ENCODE peak calls at places on chromosomes 1 and 21, in ten cellular contexts. One of them, this sample, is unnamed.

GRCh38 chr1:101198842-101199636 is 37.8 kb upstream of the S1PR1 start:
- DNase-seq in COR-L47: no peak
- DNase-seq in T-helper 2 cell: no peak
- DNase-seq in foreskin fibroblast: no peak
- DNase-seq in fibroblast of gingiva: no peak
- DNase-seq in adrenal gland: no peak
- DNase-seq in activated CD8-positive, alpha-beta T cell treated with anti-CD3 and anti-CD28 coated beads, Interleukin-2, amount 10 ng/mL, durations not matched to agents 7 days and 5 days: peak; percentile 44
- DNase-seq in sciatic nerve: no peak
- DNase-seq in germinal center: no peak
- DNase-seq in HEK293T: no peak
- DNase-seq in this sample: no peak

GRCh38 chr21:25907573-25908275 is 173.0 kb downstream of the GABPA start:
- DNase-seq in foreskin fibroblast: no peak
- DNase-seq in T-helper 2 cell: no peak
- DNase-seq in sciatic nerve: no peak
- DNase-seq in adrenal gland: peak; percentile 49
- DNase-seq in HEK293T: no peak
- DNase-seq in fibroblast of gingiva: no peak
- DNase-seq in germinal center: no peak
- DNase-seq in COR-L47: no peak
- DNase-seq in activated CD8-positive, alpha-beta T cell treated with anti-CD3 and anti-CD28 coated beads, Interleukin-2, amount 10 ng/mL, durations not matched to agents 7 days and 5 days: no peak
- DNase-seq in this sample: peak; percentile 30

GRCh38 chr1:109726007-109726406 is 14.0 kb downstream of the GSTM5 start:
- DNase-seq in fibroblast of gingiva: no peak
- DNase-seq in activated CD8-positive, alpha-beta T cell treated with anti-CD3 and anti-CD28 coated beads, Interleukin-2, amount 10 ng/mL, durations not matched to agents 7 days and 5 days: no peak
- DNase-seq in foreskin fibroblast: peak; percentile 6
- DNase-seq in germinal center: no peak
- DNase-seq in adrenal gland: no peak
- DNase-seq in HEK293T: no peak
- DNase-seq in sciatic nerve: no peak
- DNase-seq in COR-L47: no peak
- DNase-seq in T-helper 2 cell: no peak
- DNase-seq in this sample: no peak

GRCh38 chr1:173205146-173206051 is 1.7 kb downstream of the TNFSF4 start:
- DNase-seq in adrenal gland: peak; percentile 71
- DNase-seq in sciatic nerve: no peak
- DNase-seq in HEK293T: no peak
- DNase-seq in foreskin fibroblast: peak; percentile 82
- DNase-seq in COR-L47: no peak
- DNase-seq in germinal center: no peak
- DNase-seq in activated CD8-positive, alpha-beta T cell treated with anti-CD3 and anti-CD28 coated beads, Interleukin-2, amount 10 ng/mL, durations not matched to agents 7 days and 5 days: peak; percentile 60
- DNase-seq in T-helper 2 cell: no peak
- DNase-seq in fibroblast of gingiva: peak; percentile 51
- DNase-seq in this sample: no peak

GRCh38 chr21:36776981-36777617 is 78.2 kb downstream of the SIM2 start:
- DNase-seq in foreskin fibroblast: no peak
- DNase-seq in T-helper 2 cell: no peak
- DNase-seq in COR-L47: no peak
- DNase-seq in adrenal gland: no peak
- DNase-seq in sciatic nerve: no peak
- DNase-seq in activated CD8-positive, alpha-beta T cell treated with anti-CD3 and anti-CD28 coated beads, Interleukin-2, amount 10 ng/mL, durations not matched to agents 7 days and 5 days: no peak
- DNase-seq in fibroblast of gingiva: no peak
- DNase-seq in germinal center: no peak
- DNase-seq in HEK293T: no peak
- DNase-seq in this sample: peak; percentile 46

GRCh38 chr1:146007048-146007784 is 10.8 kb upstream of the TXNIP start:
- DNase-seq in germinal center: peak; percentile 84
- DNase-seq in adrenal gland: peak; percentile 81
- DNase-seq in HEK293T: peak; percentile 65
- DNase-seq in COR-L47: peak; percentile 79
- DNase-seq in fibroblast of gingiva: peak; percentile 86
- DNase-seq in foreskin fibroblast: peak; percentile 86
- DNase-seq in activated CD8-positive, alpha-beta T cell treated with anti-CD3 and anti-CD28 coated beads, Interleukin-2, amount 10 ng/mL, durations not matched to agents 7 days and 5 days: peak; percentile 88
- DNase-seq in sciatic nerve: peak; percentile 76
- DNase-seq in T-helper 2 cell: no peak
- DNase-seq in this sample: peak; percentile 49

GRCh38 chr21:26297856-26298255 is 127.3 kb upstream of the APP start:
- DNase-seq in COR-L47: no peak
- DNase-seq in HEK293T: no peak
- DNase-seq in adrenal gland: no peak
- DNase-seq in fibroblast of gingiva: peak; percentile 24
- DNase-seq in T-helper 2 cell: no peak
- DNase-seq in germinal center: no peak
- DNase-seq in foreskin fibroblast: peak; percentile 8
- DNase-seq in activated CD8-positive, alpha-beta T cell treated with anti-CD3 and anti-CD28 coated beads, Interleukin-2, amount 10 ng/mL, durations not matched to agents 7 days and 5 days: no peak
- DNase-seq in sciatic nerve: no peak
- DNase-seq in this sample: no peak

GRCh38 chr1:169484683-169485426 is 889 bp downstream of the SLC19A2 start:
- DNase-seq in activated CD8-positive, alpha-beta T cell treated with anti-CD3 and anti-CD28 coated beads, Interleukin-2, amount 10 ng/mL, durations not matched to agents 7 days and 5 days: peak; percentile 54
- DNase-seq in adrenal gland: peak; percentile 84
- DNase-seq in HEK293T: peak; percentile 43
- DNase-seq in fibroblast of gingiva: peak; percentile 80
- DNase-seq in foreskin fibroblast: peak; percentile 82
- DNase-seq in COR-L47: peak; percentile 50
- DNase-seq in sciatic nerve: peak; percentile 69
- DNase-seq in T-helper 2 cell: no peak
- DNase-seq in germinal center: peak; percentile 32
- DNase-seq in this sample: peak; percentile 62

GRCh38 chr21:39837861-39838359 is 29.3 kb upstream of the PCP4 start:
- DNase-seq in activated CD8-positive, alpha-beta T cell treated with anti-CD3 and anti-CD28 coated beads, Interleukin-2, amount 10 ng/mL, durations not matched to agents 7 days and 5 days: no peak
- DNase-seq in adrenal gland: no peak
- DNase-seq in sciatic nerve: no peak
- DNase-seq in COR-L47: no peak
- DNase-seq in fibroblast of gingiva: no peak
- DNase-seq in HEK293T: no peak
- DNase-seq in foreskin fibroblast: no peak
- DNase-seq in T-helper 2 cell: no peak
- DNase-seq in germinal center: no peak
- DNase-seq in this sample: no peak

GRCh38 chr1:228373681-228374571 is 32.7 kb downstream of the TRIM11 start:
- DNase-seq in sciatic nerve: peak; percentile 64
- DNase-seq in COR-L47: no peak
- DNase-seq in activated CD8-positive, alpha-beta T cell treated with anti-CD3 and anti-CD28 coated beads, Interleukin-2, amount 10 ng/mL, durations not matched to agents 7 days and 5 days: no peak
- DNase-seq in fibroblast of gingiva: no peak
- DNase-seq in adrenal gland: peak; percentile 13
- DNase-seq in germinal center: no peak
- DNase-seq in T-helper 2 cell: no peak
- DNase-seq in foreskin fibroblast: no peak
- DNase-seq in HEK293T: no peak
- DNase-seq in this sample: no peak

GRCh38 chr1:181391297-181391905 is 91.9 kb upstream of the CACNA1E start:
- DNase-seq in germinal center: no peak
- DNase-seq in activated CD8-positive, alpha-beta T cell treated with anti-CD3 and anti-CD28 coated beads, Interleukin-2, amount 10 ng/mL, durations not matched to agents 7 days and 5 days: no peak
- DNase-seq in HEK293T: peak; percentile 51
- DNase-seq in sciatic nerve: no peak
- DNase-seq in adrenal gland: no peak
- DNase-seq in T-helper 2 cell: no peak
- DNase-seq in COR-L47: peak; percentile 50
- DNase-seq in foreskin fibroblast: no peak
- DNase-seq in fibroblast of gingiva: no peak
- DNase-seq in this sample: peak; percentile 75

GRCh38 chr1:8427493-8427892 is 109.6 kb downstream of the SLC45A1 start:
- DNase-seq in sciatic nerve: no peak
- DNase-seq in fibroblast of gingiva: no peak
- DNase-seq in activated CD8-positive, alpha-beta T cell treated with anti-CD3 and anti-CD28 coated beads, Interleukin-2, amount 10 ng/mL, durations not matched to agents 7 days and 5 days: peak; percentile 76
- DNase-seq in germinal center: peak; percentile 62
- DNase-seq in adrenal gland: no peak
- DNase-seq in COR-L47: no peak
- DNase-seq in foreskin fibroblast: no peak
- DNase-seq in HEK293T: no peak
- DNase-seq in T-helper 2 cell: no peak
- DNase-seq in this sample: no peak

GRCh38 chr1:209858561-209859103 is 30.9 kb downstream of the UTP25 start:
- DNase-seq in T-helper 2 cell: no peak
- DNase-seq in adrenal gland: no peak
- DNase-seq in activated CD8-positive, alpha-beta T cell treated with anti-CD3 and anti-CD28 coated beads, Interleukin-2, amount 10 ng/mL, durations not matched to agents 7 days and 5 days: no peak
- DNase-seq in fibroblast of gingiva: no peak
- DNase-seq in COR-L47: no peak
- DNase-seq in HEK293T: no peak
- DNase-seq in foreskin fibroblast: no peak
- DNase-seq in sciatic nerve: no peak
- DNase-seq in germinal center: no peak
- DNase-seq in this sample: no peak

GRCh38 chr21:35974801-35975200 is 85.5 kb downstream of the SETD4 start:
- DNase-seq in germinal center: no peak
- DNase-seq in adrenal gland: no peak
- DNase-seq in HEK293T: no peak
- DNase-seq in COR-L47: peak; percentile 88
- DNase-seq in T-helper 2 cell: no peak
- DNase-seq in foreskin fibroblast: no peak
- DNase-seq in sciatic nerve: no peak
- DNase-seq in fibroblast of gingiva: no peak
- DNase-seq in activated CD8-positive, alpha-beta T cell treated with anti-CD3 and anti-CD28 coated beads, Interleukin-2, amount 10 ng/mL, durations not matched to agents 7 days and 5 days: no peak
- DNase-seq in this sample: no peak

GRCh38 chr1:184757891-184758290 is 3.2 kb upstream of the EDEM3 start:
- DNase-seq in sciatic nerve: no peak
- DNase-seq in activated CD8-positive, alpha-beta T cell treated with anti-CD3 and anti-CD28 coated beads, Interleukin-2, amount 10 ng/mL, durations not matched to agents 7 days and 5 days: no peak
- DNase-seq in fibroblast of gingiva: no peak
- DNase-seq in adrenal gland: no peak
- DNase-seq in COR-L47: no peak
- DNase-seq in T-helper 2 cell: no peak
- DNase-seq in foreskin fibroblast: no peak
- DNase-seq in germinal center: no peak
- DNase-seq in HEK293T: no peak
- DNase-seq in this sample: no peak

GRCh38 chr1:24827737-24828136 is 82.5 kb downstream of the CLIC4 start:
- DNase-seq in sciatic nerve: no peak
- DNase-seq in COR-L47: no peak
- DNase-seq in T-helper 2 cell: no peak
- DNase-seq in fibroblast of gingiva: peak; percentile 78
- DNase-seq in HEK293T: no peak
- DNase-seq in activated CD8-positive, alpha-beta T cell treated with anti-CD3 and anti-CD28 coated beads, Interleukin-2, amount 10 ng/mL, durations not matched to agents 7 days and 5 days: no peak
- DNase-seq in foreskin fibroblast: no peak
- DNase-seq in germinal center: no peak
- DNase-seq in adrenal gland: no peak
- DNase-seq in this sample: no peak

GRCh38 chr21:26153758-26154157 is 16.8 kb downstream of the APP start:
- DNase-seq in T-helper 2 cell: no peak
- DNase-seq in adrenal gland: no peak
- DNase-seq in HEK293T: no peak
- DNase-seq in COR-L47: no peak
- DNase-seq in germinal center: no peak
- DNase-seq in fibroblast of gingiva: peak; percentile 52
- DNase-seq in sciatic nerve: no peak
- DNase-seq in activated CD8-positive, alpha-beta T cell treated with anti-CD3 and anti-CD28 coated beads, Interleukin-2, amount 10 ng/mL, durations not matched to agents 7 days and 5 days: no peak
- DNase-seq in foreskin fibroblast: no peak
- DNase-seq in this sample: no peak

GRCh38 chr1:109198043-109198695 is 15.5 kb upstream of the SARS1 start:
- DNase-seq in T-helper 2 cell: no peak
- DNase-seq in sciatic nerve: no peak
- DNase-seq in activated CD8-positive, alpha-beta T cell treated with anti-CD3 and anti-CD28 coated beads, Interleukin-2, amount 10 ng/mL, durations not matched to agents 7 days and 5 days: no peak
- DNase-seq in fibroblast of gingiva: peak; percentile 78
- DNase-seq in COR-L47: no peak
- DNase-seq in germinal center: no peak
- DNase-seq in adrenal gland: peak; percentile 89
- DNase-seq in foreskin fibroblast: peak; percentile 89
- DNase-seq in HEK293T: no peak
- DNase-seq in this sample: no peak

This sample was measured in thyroid gland.